ENCODE peak calls at places on chromosomes 12 and 14, in five cellular contexts. One of them, this sample, is unnamed.

GRCh38 chr14:22650046-22650739 is 6.0 kb upstream of the OR6J1 start:
- DNase-seq in nucleus accumbens: no peak
- DNase-seq in M059J: no peak
- DNase-seq in H7: no peak
- DNase-seq in H54: no peak
- DNase-seq in this sample: peak; percentile 56

GRCh38 chr12:14691560-14691959 is 4.8 kb downstream of the GUCY2C start:
- DNase-seq in nucleus accumbens: no peak
- DNase-seq in M059J: no peak
- DNase-seq in H7: no peak
- DNase-seq in H54: no peak
- DNase-seq in this sample: no peak

GRCh38 chr12:55957106-55957859 is 8.6 kb downstream of the PMEL start:
- DNase-seq in nucleus accumbens: no peak
- DNase-seq in M059J: no peak
- DNase-seq in H7: peak; percentile 6
- DNase-seq in H54: no peak
- DNase-seq in this sample: no peak

GRCh38 chr14:21860172-21860571 is 186.6 kb upstream of the OR4E1 start:
- DNase-seq in nucleus accumbens: no peak
- DNase-seq in M059J: peak; percentile 1
- DNase-seq in H7: peak; percentile 22
- DNase-seq in H54: no peak
- DNase-seq in this sample: peak; percentile 60

GRCh38 chr14:91138511-91139359 is 24.9 kb downstream of the DGLUCY start:
- DNase-seq in nucleus accumbens: no peak
- DNase-seq in M059J: no peak
- DNase-seq in H7: peak; percentile 58
- DNase-seq in H54: no peak
- DNase-seq in this sample: peak; percentile 42

GRCh38 chr14:32813401-32813800 is 125.3 kb upstream of the NPAS3 start:
- DNase-seq in nucleus accumbens: no peak
- DNase-seq in M059J: no peak
- DNase-seq in H7: peak; percentile 8
- DNase-seq in H54: no peak
- DNase-seq in this sample: no peak

GRCh38 chr14:92903359-92903758 is 19.6 kb upstream of the CHGA start:
- DNase-seq in nucleus accumbens: no peak
- DNase-seq in M059J: no peak
- DNase-seq in H7: no peak
- DNase-seq in H54: no peak
- DNase-seq in this sample: no peak

GRCh38 chr12:101379149-101379548 is 28.4 kb downstream of the ARL1 start:
- DNase-seq in nucleus accumbens: no peak
- DNase-seq in M059J: no peak
- DNase-seq in H7: no peak
- DNase-seq in H54: no peak
- DNase-seq in this sample: no peak

GRCh38 chr14:36271939-36272907 is 48.2 kb downstream of the MBIP start:
- DNase-seq in nucleus accumbens: peak; percentile 12
- DNase-seq in M059J: peak; percentile 4
- DNase-seq in H7: no peak
- DNase-seq in H54: no peak
- DNase-seq in this sample: peak; percentile 30

GRCh38 chr12:122306407-122306806 is 40.1 kb upstream of the VPS33A start:
- DNase-seq in nucleus accumbens: no peak
- DNase-seq in M059J: no peak
- DNase-seq in H7: peak; percentile 67
- DNase-seq in H54: no peak
- DNase-seq in this sample: no peak

GRCh38 chr12:78931466-78931990 is 67.0 kb downstream of the SYT1 start:
- DNase-seq in nucleus accumbens: no peak
- DNase-seq in M059J: no peak
- DNase-seq in H7: no peak
- DNase-seq in H54: no peak
- DNase-seq in this sample: no peak

GRCh38 chr12:64404470-64405446 is 566 bp downstream of the XPOT start:
- DNase-seq in nucleus accumbens: no peak
- DNase-seq in M059J: peak; percentile 67
- DNase-seq in H7: peak; percentile 74
- DNase-seq in H54: peak; percentile 42
- DNase-seq in this sample: peak; percentile 80

GRCh38 chr14:102951034-102951433 is 28.6 kb downstream of the AMN start:
- DNase-seq in nucleus accumbens: peak; percentile 76
- DNase-seq in M059J: no peak
- DNase-seq in H7: no peak
- DNase-seq in H54: no peak
- DNase-seq in this sample: no peak

GRCh38 chr12:93292731-93293566 is 84.8 kb upstream of the NUDT4 start:
- DNase-seq in nucleus accumbens: no peak
- DNase-seq in M059J: peak; percentile 53
- DNase-seq in H7: no peak
- DNase-seq in H54: no peak
- DNase-seq in this sample: no peak

GRCh38 chr12:62215506-62215905 is 44.7 kb upstream of the USP15 start:
- DNase-seq in nucleus accumbens: no peak
- DNase-seq in M059J: no peak
- DNase-seq in H7: no peak
- DNase-seq in H54: no peak
- DNase-seq in this sample: no peak

GRCh38 chr14:90522585-90523191 is 125.9 kb downstream of the CALM1 start:
- DNase-seq in nucleus accumbens: peak; percentile 50
- DNase-seq in M059J: peak; percentile 72
- DNase-seq in H7: no peak
- DNase-seq in H54: peak; percentile 82
- DNase-seq in this sample: peak; percentile 92

GRCh38 chr14:94761348-94761998 is 8.4 kb downstream of the GSC start:
- DNase-seq in nucleus accumbens: no peak
- DNase-seq in M059J: no peak
- DNase-seq in H7: no peak
- DNase-seq in H54: no peak
- DNase-seq in this sample: no peak

GRCh38 chr14:69948311-69948710 is 69.1 kb downstream of the SMOC1 start:
- DNase-seq in nucleus accumbens: no peak
- DNase-seq in M059J: no peak
- DNase-seq in H7: no peak
- DNase-seq in H54: no peak
- DNase-seq in this sample: no peak

This sample was measured in Daoy.